ENCODE peak calls at places on chromosomes 11 and 22, in seven cellular contexts. M is stimulated activated CD8-positive, alpha-beta memory T cell treated with anti-CD3 and anti-CD28 coated beads, Interleukin-7, amount 100 ng/mL, for 4 hours; G is T-helper 1 cell; Z is astrocyte of the spinal cord; P is Kasumi-1; I is fibroblast of villous mesenchyme; Y is cardiac fibroblast. D is an unnamed sample.

GRCh38 chr11:69640260-69640994 is 529 bp upstream of the CCND1 start:
- DNase-seq in M (no peak), G (no peak), Z (no peak), P (no peak), I (peak; percentile 52), Y (peak; percentile 60), D (no peak)

GRCh38 chr11:113242767-113243397 is 71.5 kb upstream of the TTC12 start:
- DNase-seq in M (no peak), G (no peak), Z (peak; percentile 68), P (no peak), I (peak; percentile 63), Y (peak; percentile 65), D (no peak)

GRCh38 chr22:47596176-47596690 is 833.8 kb downstream of the TBC1D22A start:
- DNase-seq in M (no peak), G (no peak), Z (no peak), P (no peak), I (no peak), Y (no peak), D (no peak)

GRCh38 chr11:106047636-106048035 is 25.6 kb upstream of the MSANTD4 start:
- DNase-seq in M (no peak), G (no peak), Z (no peak), P (no peak), I (no peak), Y (no peak), D (no peak)

GRCh38 chr22:44136112-44136511 is 44.6 kb upstream of the PARVG start:
- DNase-seq in M (no peak), G (no peak), Z (no peak), P (no peak), I (no peak), Y (no peak), D (no peak)

GRCh38 chr11:109785714-109786113 is 307.5 kb upstream of the ZC3H12C start:
- DNase-seq in M (no peak), G (no peak), Z (peak; percentile 34), P (no peak), I (peak; percentile 12), Y (peak; percentile 43), D (no peak)

GRCh38 chr11:12737024-12737423 is 62.8 kb downstream of the TEAD1 start:
- DNase-seq in M (no peak), G (no peak), Z (no peak), P (no peak), I (no peak), Y (no peak), D (no peak)

GRCh38 chr11:78179459-78180071 is 8.9 kb downstream of the KCTD21 start:
- DNase-seq in M (no peak), G (no peak), Z (no peak), P (no peak), I (no peak), Y (no peak), D (no peak)

GRCh38 chr22:23837911-23838685 is 708 bp downstream of the DERL3 start:
- DNase-seq in M (no peak), G (no peak), Z (no peak), P (peak; percentile 45), I (no peak), Y (no peak), D (no peak)

GRCh38 chr11:21561589-21561988 is 631.3 kb upstream of the ANO5 start:
- DNase-seq in M (no peak), G (no peak), Z (no peak), P (no peak), I (no peak), Y (no peak), D (no peak)

GRCh38 chr22:41367039-41367679 is 14.6 kb upstream of the TEF start:
- DNase-seq in M (no peak), G (no peak), Z (peak; percentile 96), P (peak; percentile 84), I (peak; percentile 94), Y (peak; percentile 91), D (no peak)

GRCh38 chr22:22074634-22075381 is 92.2 kb upstream of the TOP3B start:
- DNase-seq in M (no peak), G (no peak), Z (no peak), P (no peak), I (peak; percentile 10), Y (no peak), D (no peak)

GRCh38 chr11:32830413-32830738 is 649 bp downstream of the PRRG4 start:
- DNase-seq in M (no peak), G (no peak), Z (no peak), P (no peak), I (peak; percentile 49), Y (peak; percentile 22), D (no peak)